ENCODE peak calls at places on chromosomes 1 and 21, in nine cellular contexts. U is bronchial epithelial cell, D is lower lobe of right lung, G is AG10803, I is osteocyte, S is GM13977, W is cardiac fibroblast, F is Calu3, Z is left ventricle myocardium inferior. E is an unnamed sample.

GRCh38 chr1:211800925-211801607 is 29.5 kb downstream of the LPGAT1 start:
- DNase-seq in U (no peak), D (no peak), G (no peak), I (no peak), S (no peak), W (no peak), F (no peak), Z (no peak), E (no peak)

GRCh38 chr1:232381676-232382075 is 248.3 kb downstream of the SIPA1L2 start:
- DNase-seq in U (no peak), D (no peak), G (no peak), I (no peak), S (no peak), W (no peak), F (no peak), Z (no peak), E (no peak)

GRCh38 chr21:44618909-44619308 is 7.0 kb downstream of the KRTAP10-8 start:
- DNase-seq in U (no peak), D (no peak), G (no peak), I (no peak), S (no peak), W (no peak), F (no peak), Z (no peak), E (peak)

GRCh38 chr1:31443673-31444072 is 30.7 kb downstream of the SERINC2 start:
- DNase-seq in U (no peak), D (no peak), G (no peak), I (no peak), S (no peak), W (no peak), F (no peak), Z (no peak), E (no peak)

GRCh38 chr1:211951856-211952255 is 83.5 kb downstream of the INTS7 start:
- DNase-seq in U (peak), D (no peak), G (peak), I (no peak), S (peak), W (peak), F (peak), Z (no peak), E (no peak)

GRCh38 chr1:156815307-156815826 is 1.3 kb downstream of the SH2D2A start:
- DNase-seq in U (peak), D (no peak), G (peak), I (no peak), S (no peak), W (peak), F (no peak), Z (peak), E (no peak)

GRCh38 chr1:71565267-71565666 is 484.4 kb upstream of the ZRANB2 start:
- DNase-seq in U (peak), D (no peak), G (peak), I (no peak), S (no peak), W (peak), F (no peak), Z (peak), E (no peak)

GRCh38 chr21:46429754-46430681 is 28.7 kb upstream of the DIP2A start:
- DNase-seq in U (no peak), D (peak), G (no peak), I (no peak), S (no peak), W (no peak), F (no peak), Z (no peak), E (no peak)

GRCh38 chr1:169483500-169483966 is 2.2 kb downstream of the SLC19A2 start:
- DNase-seq in U (peak), D (no peak), G (peak), I (no peak), S (no peak), W (peak), F (peak), Z (no peak), E (no peak)

GRCh38 chr1:234499119-234500039 is 20.4 kb upstream of the TARBP1 start:
- DNase-seq in U (peak), D (peak), G (peak), I (peak), S (peak), W (peak), F (peak), Z (peak), E (peak)

GRCh38 chr1:65104854-65105540 is 43.0 kb upstream of the AK4 start:
- DNase-seq in U (no peak), D (no peak), G (no peak), I (no peak), S (no peak), W (peak), F (no peak), Z (no peak), E (no peak)

GRCh38 chr1:226603030-226603960 is 54.7 kb downstream of the STUM start:
- DNase-seq in U (peak), D (no peak), G (peak), I (no peak), S (no peak), W (peak), F (no peak), Z (peak), E (no peak)

GRCh38 chr1:113405573-113405972 is 15.3 kb downstream of the MAGI3 start:
- DNase-seq in U (no peak), D (no peak), G (no peak), I (no peak), S (no peak), W (no peak), F (no peak), Z (no peak), E (no peak)

GRCh38 chr1:170149971-170150370 is 4.2 kb downstream of the NTMT2 start:
- DNase-seq in U (no peak), D (no peak), G (peak), I (no peak), S (no peak), W (peak), F (no peak), Z (no peak), E (no peak)

GRCh38 chr1:245177071-245177900 is 22.5 kb downstream of the KIF26B start:
- DNase-seq in U (no peak), D (no peak), G (no peak), I (no peak), S (no peak), W (no peak), F (peak), Z (no peak), E (no peak)

GRCh38 chr1:47621977-47622376 is 184.1 kb downstream of the FOXD2 start:
- DNase-seq in U (no peak), D (no peak), G (no peak), I (no peak), S (no peak), W (no peak), F (no peak), Z (no peak), E (no peak)

GRCh38 chr1:170664283-170664827 is 424 bp downstream of the PRRX1 start:
- DNase-seq in U (no peak), D (peak), G (no peak), I (no peak), S (peak), W (peak), F (peak), Z (peak), E (no peak)

GRCh38 chr21:29018540-29018939 is 609 bp downstream of the RWDD2B start:
- DNase-seq in U (no peak), D (no peak), G (peak), I (no peak), S (no peak), W (peak), F (no peak), Z (no peak), E (no peak)

GRCh38 chr1:3132685-3133084 is 63.7 kb downstream of the PRDM16 start:
- DNase-seq in U (no peak), D (no peak), G (no peak), I (no peak), S (no peak), W (no peak), F (no peak), Z (no peak), E (no peak)

GRCh38 chr1:18951818-18952391 is 4.6 kb downstream of the IFFO2 start:
- DNase-seq in U (no peak), D (no peak), G (peak), I (no peak), S (peak), W (peak), F (no peak), Z (no peak), E (peak)

GRCh38 chr1:55951291-55951690 is 628.1 kb downstream of the PLPP3 start:
- DNase-seq in U (no peak), D (no peak), G (peak), I (no peak), S (no peak), W (peak), F (no peak), Z (no peak), E (no peak)

GRCh38 chr1:221381858-221382623 is 359.8 kb downstream of the DUSP10 start:
- DNase-seq in U (no peak), D (no peak), G (peak), I (no peak), S (no peak), W (no peak), F (no peak), Z (no peak), E (no peak)

GRCh38 chr1:19426294-19427086 is 58.8 kb downstream of the CAPZB start:
- DNase-seq in U (no peak), D (no peak), G (no peak), I (no peak), S (no peak), W (no peak), F (no peak), Z (peak), E (no peak)

GRCh38 chr21:44375686-44376320 is 22.4 kb downstream of the TRPM2 start:
- DNase-seq in U (no peak), D (no peak), G (no peak), I (no peak), S (no peak), W (no peak), F (no peak), Z (no peak), E (no peak)

GRCh38 chr21:42666023-42666747 is 12.8 kb downstream of the PDE9A start:
- DNase-seq in U (no peak), D (no peak), G (no peak), I (no peak), S (peak), W (peak), F (peak), Z (no peak), E (peak)
- TF ChIP-seq CTCF in U (no peak), D (no peak), G (no peak), I (no peak), S (no peak), W (no peak), F (no peak), Z (no peak), E (no peak)

GRCh38 chr1:63947904-63948303 is 174.1 kb downstream of the ROR1 start:
- DNase-seq in U (no peak), D (no peak), G (no peak), I (no peak), S (no peak), W (no peak), F (no peak), Z (no peak), E (no peak)
- TF ChIP-seq CTCF in U (no peak), D (no peak), G (no peak), I (no peak), S (no peak), W (no peak), F (no peak), Z (no peak), E (no peak)

GRCh38 chr1:16141573-16142336 is 14.1 kb downstream of the EPHA2 start:
- DNase-seq in U (no peak), D (no peak), G (peak), I (no peak), S (no peak), W (no peak), F (no peak), Z (no peak), E (no peak)
- TF ChIP-seq CTCF in U (no peak), D (no peak), G (no peak), I (no peak), S (no peak), W (no peak), F (no peak), Z (no peak), E (no peak)

DNA sequence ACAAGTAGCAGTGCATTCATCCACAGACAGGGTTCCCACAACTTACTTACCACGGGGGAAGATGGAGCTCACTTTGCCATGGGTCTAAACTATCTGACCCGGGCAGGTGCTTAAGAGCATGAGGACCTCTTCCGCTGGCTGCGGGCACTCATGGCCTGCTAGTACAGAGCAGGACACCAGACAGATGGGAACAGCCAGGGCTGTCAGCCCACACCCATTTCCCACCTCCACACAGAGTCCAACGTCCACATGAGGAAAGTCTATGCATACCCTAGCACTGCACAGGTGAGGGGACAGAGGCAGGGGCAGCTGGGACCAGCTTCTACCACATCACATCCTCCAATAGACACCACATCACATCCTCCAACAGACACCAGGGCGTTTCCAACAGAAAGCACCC is 35.8 kb upstream of the PRDM15 start:
- DNase-seq in U (no peak), D (no peak), G (no peak), I (no peak), S (no peak), W (no peak), F (no peak), Z (no peak), E (no peak)
- TF ChIP-seq CTCF in U (no peak), D (no peak), G (no peak), I (no peak), S (no peak), W (no peak), F (no peak), Z (no peak), E (no peak)

GRCh38 chr1:230368363-230368762 is 57.8 kb downstream of the PGBD5 start:
- DNase-seq in U (peak), D (no peak), G (peak), I (no peak), S (no peak), W (peak), F (no peak), Z (no peak), E (no peak)

GRCh38 chr1:230366504-230366915 is 59.6 kb downstream of the PGBD5 start:
- DNase-seq in U (no peak), D (no peak), G (no peak), I (no peak), S (no peak), W (no peak), F (no peak), Z (no peak), E (no peak)

GRCh38 chr1:230362949-230363348 is 63.2 kb downstream of the PGBD5 start:
- DNase-seq in U (no peak), D (no peak), G (no peak), I (no peak), S (no peak), W (no peak), F (no peak), Z (no peak), E (no peak)

GRCh38 chr1:230368871-230369270 is 57.3 kb downstream of the PGBD5 start:
- DNase-seq in U (no peak), D (no peak), G (no peak), I (no peak), S (no peak), W (no peak), F (no peak), Z (no peak), E (no peak)

GRCh38 chr1:230365723-230366307 is 60.3 kb downstream of the PGBD5 start:
- DNase-seq in U (no peak), D (no peak), G (no peak), I (no peak), S (no peak), W (no peak), F (no peak), Z (no peak), E (no peak)
- TF ChIP-seq CTCF in U (no peak), D (no peak), G (peak), I (peak), S (no peak), W (peak), F (peak), Z (peak), E (no peak)

DNA sequence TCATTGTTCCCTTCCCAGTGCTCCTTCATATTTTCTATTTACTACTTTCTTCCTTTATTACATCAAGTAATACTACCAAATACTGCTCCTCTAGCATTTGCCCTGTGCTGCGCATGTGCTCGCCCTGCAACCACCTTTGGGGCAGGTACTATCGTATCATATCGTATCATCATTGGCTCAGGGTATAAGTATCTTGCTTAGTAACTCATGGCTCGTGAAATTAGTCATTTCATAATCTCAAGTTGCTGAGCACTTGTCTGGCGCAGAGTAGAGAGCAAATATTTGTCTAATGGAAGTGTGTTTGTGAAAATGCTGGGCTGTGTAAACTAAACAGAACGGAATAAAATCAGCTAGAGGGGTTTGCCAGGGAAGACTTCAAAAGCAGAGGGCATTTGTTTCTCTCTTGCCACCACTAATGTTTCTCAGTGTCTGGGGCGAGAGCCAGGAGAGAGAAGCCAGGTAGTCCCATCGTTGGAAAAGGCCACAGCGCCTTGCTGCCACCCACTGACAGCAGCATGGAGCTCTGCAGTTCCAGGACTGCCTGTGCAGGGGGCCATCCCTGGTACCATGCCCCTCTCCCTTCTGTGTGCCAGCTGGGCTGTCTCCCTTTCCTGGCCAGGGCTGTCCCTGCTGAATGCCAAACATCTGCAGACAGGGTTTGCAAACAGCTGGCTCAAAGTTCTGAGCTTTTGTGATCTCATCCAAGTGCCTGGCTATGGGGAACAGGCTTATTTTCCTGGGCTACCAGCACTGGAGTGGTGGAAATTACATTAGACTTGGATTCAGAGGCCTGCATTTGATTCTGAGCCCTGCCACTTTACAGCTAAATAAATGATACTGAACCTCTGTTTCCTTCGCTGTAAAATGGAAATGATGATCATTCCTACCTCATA is 19.9 kb upstream of the CPT2 start:
- DNase-seq in U (peak), D (peak), G (peak), I (no peak), S (no peak), W (no peak), F (peak), Z (peak), E (no peak)
- TF ChIP-seq CTCF in U (peak), D (peak), G (peak), I (no peak), S (no peak), W (peak), F (peak), Z (peak), E (no peak)

GRCh38 chr1:216566809-216567208 is 143.6 kb upstream of the USH2A start:
- DNase-seq in U (peak), D (no peak), G (peak), I (no peak), S (no peak), W (peak), F (peak), Z (no peak), E (no peak)
- TF ChIP-seq CTCF in U (peak), D (peak), G (peak), I (peak), S (peak), W (peak), F (no peak), Z (no peak), E (no peak)

GRCh38 chr1:230634384-230634783 is 7.9 kb upstream of the COG2 start:
- DNase-seq in U (no peak), D (no peak), G (no peak), I (no peak), S (no peak), W (no peak), F (no peak), Z (no peak), E (no peak)

GRCh38 chr1:230633469-230633868 is 8.8 kb upstream of the COG2 start:
- DNase-seq in U (no peak), D (no peak), G (no peak), I (no peak), S (no peak), W (no peak), F (no peak), Z (no peak), E (no peak)

GRCh38 chr1:230631477-230631876 is 10.8 kb upstream of the COG2 start:
- DNase-seq in U (no peak), D (no peak), G (no peak), I (no peak), S (no peak), W (no peak), F (no peak), Z (no peak), E (no peak)

GRCh38 chr1:230629511-230629910 is 12.8 kb upstream of the COG2 start:
- DNase-seq in U (peak), D (no peak), G (no peak), I (no peak), S (no peak), W (peak), F (no peak), Z (no peak), E (no peak)

DNA sequence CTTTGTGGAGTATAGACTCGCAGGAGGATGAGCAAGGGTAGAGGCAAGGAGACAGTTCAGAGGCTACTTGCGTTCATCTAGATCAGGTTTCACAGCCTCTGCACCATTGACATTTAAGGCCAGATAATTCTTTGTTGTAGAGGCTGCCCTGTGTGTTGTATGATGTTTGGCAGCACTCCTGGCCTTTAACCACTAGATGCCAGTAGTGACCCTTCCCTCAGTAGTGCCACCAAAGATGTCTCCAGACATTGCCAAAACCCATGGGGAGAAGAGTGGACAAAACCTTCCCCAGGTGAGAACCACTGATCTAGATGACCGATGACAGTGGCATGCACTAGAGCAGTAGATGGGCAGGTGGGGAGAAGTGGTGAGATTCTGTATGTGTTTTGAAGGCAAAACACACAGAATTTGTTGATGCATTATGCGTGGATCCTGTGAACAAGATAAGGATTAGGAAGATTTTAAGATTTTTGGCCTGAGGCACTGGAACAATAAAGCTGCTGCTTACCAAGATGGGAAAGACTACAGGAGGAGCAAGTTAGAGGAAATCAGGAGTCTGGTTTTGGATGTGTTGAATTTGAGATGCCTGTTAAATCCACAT is 9.9 kb upstream of the COG2 start:
- DNase-seq in U (peak), D (no peak), G (peak), I (no peak), S (peak), W (peak), F (peak), Z (no peak), E (peak)
- TF ChIP-seq CTCF in U (peak), D (peak), G (peak), I (peak), S (peak), W (peak), F (peak), Z (peak), E (no peak)

E was measured in activated CD8-positive, alpha-beta T cell treated with anti-CD3 and anti-CD28 coated beads for 36 hours.